ENCODE peak calls at places on chromosomes 2 and 18, in ten cellular contexts. N is hypothalamus; P is activated CD8-positive, alpha-beta T cell treated with anti-CD3 and anti-CD28 coated beads for 36 hours; G is GM20000; K is Daoy; B is CD8-positive, alpha-beta T cell; V is RWPE1; M is activated effector memory CD4-positive, alpha-beta T cell treated with Interleukin-2 at 50 U/mL for 16 hours; R is stimulated activated CD4-positive, alpha-beta T cell treated with anti-CD3 and anti-CD28 coated beads, Interleukin-12 subunit alpha, Interleukin-12 subunit beta, amount 100 ng/mL, for 4 hours; X is occipital lobe. Z is an unnamed sample.

GRCh38 chr2:218405365-218406208 is 5.9 kb downstream of the CTDSP1 start:
- DNase-seq in M (no peak), N (no peak), G (no peak), R (no peak), K (no peak), X (no peak), P (peak), V (no peak), B (no peak), Z (no peak)

GRCh38 chr2:240837621-240838020 is 17.6 kb upstream of the KIF1A start:
- DNase-seq in V (no peak), X (no peak), N (no peak), R (no peak), K (no peak), B (no peak), M (no peak), P (no peak), G (no peak), Z (no peak)

GRCh38 chr2:240644171-240644651 is 18.9 kb downstream of the GPR35 start:
- DNase-seq in X (no peak), B (peak), K (no peak), P (no peak), M (no peak), N (no peak), V (no peak), R (no peak), G (peak), Z (no peak)

GRCh38 chr2:233448220-233448559 is 93.9 kb downstream of the DGKD start:
- DNase-seq in P (peak), K (no peak), M (no peak), R (no peak), G (no peak), B (no peak), N (no peak), V (no peak), X (no peak), Z (no peak)

GRCh38 chr2:203682688-203683130 is 23.7 kb upstream of the CD28 start:
- DNase-seq in R (no peak), N (no peak), M (no peak), P (no peak), V (peak), K (peak), B (no peak), G (no peak), X (no peak), Z (no peak)

GRCh38 chr2:212392048-212392447 is 146.6 kb downstream of the ERBB4 start:
- DNase-seq in R (no peak), P (no peak), K (peak), V (peak), B (no peak), X (no peak), G (no peak), M (no peak), N (no peak), Z (no peak)

GRCh38 chr2:72998724-72999123 is 72.8 kb downstream of the SFXN5 start:
- DNase-seq in X (no peak), G (no peak), R (no peak), N (no peak), M (no peak), V (no peak), B (no peak), K (no peak), P (no peak), Z (no peak)

GRCh38 chr2:100934504-100935371 is 67.4 kb upstream of the RPL31 start:
- DNase-seq in G (no peak), B (no peak), R (no peak), K (no peak), N (no peak), V (no peak), M (no peak), X (no peak), P (no peak), Z (no peak)

GRCh38 chr2:24179683-24180082 is 4.8 kb downstream of the FAM228A start:
- DNase-seq in K (no peak), V (no peak), N (no peak), X (no peak), M (no peak), B (no peak), P (no peak), R (no peak), G (no peak), Z (no peak)

GRCh38 chr2:231715988-231716616 is 7.8 kb downstream of the PTMA start:
- DNase-seq in V (no peak), X (no peak), M (no peak), R (no peak), P (peak), K (peak), B (no peak), G (no peak), N (no peak), Z (no peak)

GRCh38 chr18:1227025-1227424 is 322.4 kb downstream of the ADCYAP1 start:
- DNase-seq in K (no peak), X (no peak), N (no peak), M (no peak), V (no peak), R (no peak), G (no peak), B (no peak), P (no peak), Z (no peak)

GRCh38 chr2:66790651-66791181 is 355.8 kb downstream of the MEIS1 start:
- DNase-seq in V (no peak), X (no peak), M (no peak), K (no peak), P (no peak), G (no peak), N (no peak), B (no peak), R (no peak), Z (no peak)

GRCh38 chr2:142745691-142746090 is 131.8 kb upstream of the KYNU start:
- DNase-seq in X (no peak), K (no peak), G (no peak), V (no peak), M (no peak), R (no peak), P (no peak), B (no peak), N (no peak), Z (no peak)

GRCh38 chr18:78273876-78274275 is 705.7 kb upstream of the SALL3 start:
- DNase-seq in X (no peak), G (no peak), V (no peak), N (no peak), P (no peak), R (no peak), M (no peak), K (no peak), B (no peak), Z (no peak)

GRCh38 chr2:285506-285905 is 2.4 kb downstream of the ALKAL2 start:
- DNase-seq in R (no peak), M (no peak), V (no peak), X (no peak), G (no peak), K (peak), B (no peak), P (no peak), N (no peak), Z (no peak)

GRCh38 chr2:1744446-1745170 is at the start of gene PXDN:
- DNase-seq in B (no peak), N (no peak), R (no peak), V (peak), K (peak), G (no peak), M (no peak), X (no peak), P (no peak), Z (no peak)

GRCh38 chr2:86284401-86284841 is 53.0 kb downstream of the REEP1 start:
- DNase-seq in R (no peak), G (no peak), M (no peak), X (no peak), B (no peak), V (no peak), N (no peak), P (no peak), K (no peak), Z (no peak)

GRCh38 chr18:41096504-41096903 is 858.5 kb upstream of the PIK3C3 start:
- DNase-seq in V (no peak), K (no peak), P (no peak), R (no peak), M (no peak), G (no peak), B (no peak), N (no peak), X (no peak), Z (no peak)

GRCh38 chr2:9558948-9559381 is 3.3 kb upstream of the ADAM17 start:
- DNase-seq in G (no peak), X (no peak), B (no peak), N (no peak), M (no peak), R (no peak), K (peak), P (peak), V (peak), Z (no peak)

GRCh38 chr2:11145350-11145749 is 9.9 kb upstream of the SLC66A3 start:
- DNase-seq in B (no peak), G (no peak), X (no peak), R (no peak), P (no peak), V (no peak), M (no peak), K (no peak), N (no peak), Z (no peak)

GRCh38 chr2:133026536-133027177 is 356.7 kb upstream of the LYPD1 start:
- DNase-seq in N (no peak), V (no peak), X (no peak), B (no peak), M (no peak), G (no peak), R (no peak), K (no peak), P (no peak), Z (no peak)

GRCh38 chr2:146489386-146489785 is 1355.4 kb upstream of the ACVR2A start:
- DNase-seq in X (no peak), N (no peak), R (no peak), M (no peak), V (no peak), G (no peak), B (no peak), P (no peak), K (no peak), Z (no peak)

GRCh38 chr18:56447972-56448371 is 190.4 kb downstream of the TXNL1 start:
- DNase-seq in V (no peak), M (no peak), R (no peak), X (no peak), P (no peak), N (no peak), K (peak), G (no peak), B (no peak), Z (no peak)

GRCh38 chr18:24014986-24015896 is 687 bp downstream of the TTC39C start:
- DNase-seq in R (peak), M (peak), N (peak), X (peak), V (peak), B (peak), G (peak), P (peak), K (peak), Z (peak)

GRCh38 chr2:70552501-70553333 is 909 bp downstream of the TGFA start:
- DNase-seq in V (no peak), B (peak), N (peak), R (peak), G (no peak), K (peak), X (no peak), P (peak), M (peak), Z (no peak)

GRCh38 chr18:58180172-58180571 is 136.1 kb downstream of the NEDD4L start:
- DNase-seq in K (no peak), P (no peak), X (no peak), R (no peak), N (no peak), G (no peak), M (no peak), B (no peak), V (no peak), Z (no peak)

GRCh38 chr2:188819781-188820180 is 154.4 kb upstream of the COL3A1 start:
- DNase-seq in X (no peak), P (no peak), V (no peak), R (no peak), M (no peak), K (no peak), N (no peak), G (no peak), B (no peak), Z (no peak)

GRCh38 chr2:188884552-188884951 is 89.6 kb upstream of the COL3A1 start:
- DNase-seq in G (no peak), R (no peak), K (no peak), X (no peak), N (no peak), P (no peak), M (no peak), V (no peak), B (no peak), Z (no peak)

GRCh38 chr2:225041871-225042799 is at the start of gene DOCK10:
- DNase-seq in P (peak), K (peak), V (peak), M (peak), N (peak), G (peak), X (peak), B (peak), R (peak), Z (peak)

GRCh38 chr2:227748079-227748478 is 2.4 kb downstream of the SCYGR8 start:
- DNase-seq in B (no peak), P (peak), M (no peak), X (no peak), V (no peak), R (no peak), K (peak), G (no peak), N (no peak), Z (no peak)

GRCh38 chr2:45190481-45190880 is 181.2 kb upstream of the SIX2 start:
- DNase-seq in N (no peak), V (no peak), B (no peak), P (no peak), M (no peak), X (no peak), G (no peak), K (peak), R (no peak), Z (no peak)

GRCh38 chr2:80019571-80019970 is 285.0 kb downstream of the LRRTM1 start:
- DNase-seq in X (no peak), K (no peak), M (no peak), G (no peak), R (no peak), N (no peak), P (no peak), B (no peak), V (no peak), Z (no peak)